ENCODE peak calls at places on chromosomes 6 and 20, in four cellular contexts. One of them, this sample, is unnamed.

GRCh38 chr6:67683960-67684359 is 951.1 kb upstream of the ADGRB3 start:
- DNase-seq in GM12891: no peak
- DNase-seq in GM12878: no peak
- DNase-seq in K562: no peak
- DNase-seq in this sample: peak

GRCh38 chr6:111745186-111745585 is 128.1 kb downstream of the FYN start:
- DNase-seq in GM12891: no peak
- DNase-seq in GM12878: no peak
- DNase-seq in K562: no peak
- DNase-seq in this sample: no peak

GRCh38 chr6:145948328-145948727 is 15.8 kb downstream of the SHPRH start:
- DNase-seq in GM12891: no peak
- DNase-seq in GM12878: no peak
- DNase-seq in K562: no peak
- DNase-seq in this sample: no peak

GRCh38 chr6:934686-935085 is 241.7 kb upstream of the EXOC2 start:
- DNase-seq in GM12891: no peak
- DNase-seq in GM12878: no peak
- DNase-seq in K562: no peak
- DNase-seq in this sample: no peak

GRCh38 chr6:84243240-84243639 is 15.8 kb upstream of the CEP162 start:
- DNase-seq in GM12891: no peak
- DNase-seq in GM12878: no peak
- DNase-seq in K562: no peak
- DNase-seq in this sample: no peak

GRCh38 chr6:140269766-140270165 is 895.3 kb upstream of the CITED2 start:
- DNase-seq in GM12891: no peak
- DNase-seq in GM12878: no peak
- DNase-seq in K562: no peak
- DNase-seq in this sample: no peak

GRCh38 chr20:51534764-51535386 is 7.6 kb downstream of the NFATC2 start:
- DNase-seq in GM12891: no peak
- DNase-seq in GM12878: no peak
- DNase-seq in K562: no peak
- DNase-seq in this sample: no peak

GRCh38 chr6:150659046-150659763 is 59.5 kb downstream of the PLEKHG1 start:
- DNase-seq in GM12891: no peak
- DNase-seq in GM12878: no peak
- DNase-seq in K562: no peak
- DNase-seq in this sample: no peak

GRCh38 chr6:129936329-129937165 is 75.4 kb upstream of the TMEM244 start:
- DNase-seq in GM12891: no peak
- DNase-seq in GM12878: peak
- DNase-seq in K562: peak
- DNase-seq in this sample: peak

GRCh38 chr6:14108571-14109410 is 8.8 kb upstream of the CD83 start:
- DNase-seq in GM12891: no peak
- DNase-seq in GM12878: peak
- DNase-seq in K562: peak
- DNase-seq in this sample: peak

GRCh38 chr6:108667984-108668383 is 107.3 kb downstream of the FOXO3 start:
- DNase-seq in GM12891: no peak
- DNase-seq in GM12878: no peak
- DNase-seq in K562: no peak
- DNase-seq in this sample: no peak

GRCh38 chr6:100382767-100383195 is 81.9 kb downstream of the SIM1 start:
- DNase-seq in GM12891: no peak
- DNase-seq in GM12878: no peak
- DNase-seq in K562: no peak
- DNase-seq in this sample: no peak

GRCh38 chr20:54525906-54526596 is 50.7 kb downstream of the DOK5 start:
- DNase-seq in GM12891: no peak
- DNase-seq in GM12878: no peak
- DNase-seq in K562: no peak
- DNase-seq in this sample: no peak

GRCh38 chr6:16717275-16717942 is 43.9 kb downstream of the ATXN1 start:
- DNase-seq in GM12891: no peak
- DNase-seq in GM12878: no peak
- DNase-seq in K562: no peak
- DNase-seq in this sample: no peak

GRCh38 chr20:4637081-4637797 is 84.5 kb upstream of the PRND start:
- DNase-seq in GM12891: no peak
- DNase-seq in GM12878: no peak
- DNase-seq in K562: no peak
- DNase-seq in this sample: no peak

GRCh38 chr6:139972116-139972515 is 597.7 kb upstream of the CITED2 start:
- DNase-seq in GM12891: no peak
- DNase-seq in GM12878: no peak
- DNase-seq in K562: no peak
- DNase-seq in this sample: no peak

GRCh38 chr6:40946738-40947301 is 92.2 kb downstream of the UNC5CL start:
- DNase-seq in GM12891: no peak
- DNase-seq in GM12878: no peak
- DNase-seq in K562: no peak
- DNase-seq in this sample: no peak

GRCh38 chr20:623704-624103 is 13.6 kb upstream of the TCF15 start:
- DNase-seq in GM12891: no peak
- DNase-seq in GM12878: no peak
- DNase-seq in K562: no peak
- DNase-seq in this sample: no peak

GRCh38 chr20:24608926-24609667 is 139.7 kb downstream of the SYNDIG1 start:
- DNase-seq in GM12891: no peak
- DNase-seq in GM12878: peak
- DNase-seq in K562: no peak
- DNase-seq in this sample: no peak

GRCh38 chr6:113476937-113477839 is 380.0 kb upstream of the MARCKS start:
- DNase-seq in GM12891: no peak
- DNase-seq in GM12878: no peak
- DNase-seq in K562: no peak
- DNase-seq in this sample: no peak

GRCh38 chr20:58439974-58440767 is 51.1 kb downstream of the VAPB start:
- DNase-seq in GM12891: no peak
- DNase-seq in GM12878: no peak
- DNase-seq in K562: no peak
- DNase-seq in this sample: no peak

GRCh38 chr6:7587631-7588100 is 2.3 kb upstream of the SNRNP48 start:
- DNase-seq in GM12891: no peak
- DNase-seq in GM12878: no peak
- DNase-seq in K562: peak
- DNase-seq in this sample: no peak

GRCh38 chr6:44733868-44734267 is 346.4 kb downstream of the CDC5L start:
- DNase-seq in GM12891: no peak
- DNase-seq in GM12878: no peak
- DNase-seq in K562: no peak
- DNase-seq in this sample: no peak

GRCh38 chr20:10316582-10316981 is 98.0 kb downstream of the SNAP25 start:
- DNase-seq in GM12891: no peak
- DNase-seq in GM12878: peak
- DNase-seq in K562: peak
- DNase-seq in this sample: no peak

GRCh38 chr20:9323622-9324021 is 190.8 kb upstream of the LAMP5 start:
- DNase-seq in GM12891: no peak
- DNase-seq in GM12878: no peak
- DNase-seq in K562: no peak
- DNase-seq in this sample: no peak

GRCh38 chr6:31113861-31114539 is 600 bp upstream of the PSORS1C1 start:
- DNase-seq in GM12891: no peak
- DNase-seq in GM12878: no peak
- DNase-seq in K562: no peak
- DNase-seq in this sample: no peak

GRCh38 chr6:169190144-169190584 is 63.5 kb downstream of the THBS2 start:
- DNase-seq in GM12891: no peak
- DNase-seq in GM12878: no peak
- DNase-seq in K562: no peak
- DNase-seq in this sample: no peak

GRCh38 chr6:117448732-117449131 is 23.0 kb upstream of the ROS1 start:
- DNase-seq in GM12891: no peak
- DNase-seq in GM12878: no peak
- DNase-seq in K562: no peak
- DNase-seq in this sample: no peak

GRCh38 chr6:89955364-89955763 is 61.1 kb downstream of the GJA10 start:
- DNase-seq in GM12891: no peak
- DNase-seq in GM12878: no peak
- DNase-seq in K562: no peak
- DNase-seq in this sample: no peak

GRCh38 chr6:13474360-13474759 is 13.0 kb downstream of the GFOD1 start:
- DNase-seq in GM12891: no peak
- DNase-seq in GM12878: no peak
- DNase-seq in K562: no peak
- DNase-seq in this sample: no peak

GRCh38 chr6:155887431-155887830 is 431.8 kb upstream of the NOX3 start:
- DNase-seq in GM12891: no peak
- DNase-seq in GM12878: no peak
- DNase-seq in K562: no peak
- DNase-seq in this sample: no peak

GRCh38 chr20:47330071-47330470 is 26.4 kb downstream of the ZMYND8 start:
- DNase-seq in GM12891: no peak
- DNase-seq in GM12878: no peak
- DNase-seq in K562: no peak
- DNase-seq in this sample: no peak

GRCh38 chr6:15533379-15534044 is 129.3 kb downstream of the DTNBP1 start:
- DNase-seq in GM12891: no peak
- DNase-seq in GM12878: no peak
- DNase-seq in K562: no peak
- DNase-seq in this sample: peak

GRCh38 chr6:109498049-109498448 is 15.0 kb upstream of the ZBTB24 start:
- DNase-seq in GM12891: no peak
- DNase-seq in GM12878: no peak
- DNase-seq in K562: no peak
- DNase-seq in this sample: no peak

GRCh38 chr20:4883051-4883450 is 118.3 kb downstream of the SLC23A2 start:
- DNase-seq in GM12891: no peak
- DNase-seq in GM12878: no peak
- DNase-seq in K562: no peak
- DNase-seq in this sample: no peak

GRCh38 chr6:134938896-134939295 is 11.0 kb downstream of the ALDH8A1 start:
- DNase-seq in GM12891: peak
- DNase-seq in GM12878: peak
- DNase-seq in K562: no peak
- DNase-seq in this sample: no peak

GRCh38 chr6:16488813-16489212 is 250.4 kb downstream of the GMPR start:
- DNase-seq in GM12891: no peak
- DNase-seq in GM12878: no peak
- DNase-seq in K562: no peak
- DNase-seq in this sample: no peak

GRCh38 chr20:45350217-45350616 is 2.0 kb upstream of the SDC4 start:
- DNase-seq in GM12891: no peak
- DNase-seq in GM12878: no peak
- DNase-seq in K562: no peak
- DNase-seq in this sample: no peak

GRCh38 chr20:63321148-63321831 is 28.3 kb downstream of the COL20A1 start:
- DNase-seq in GM12891: no peak
- DNase-seq in GM12878: no peak
- DNase-seq in K562: no peak
- DNase-seq in this sample: no peak
- TF ChIP-seq SPI1 in GM12891: no peak
- TF ChIP-seq SPI1 in GM12878: no peak
- TF ChIP-seq SPI1 in K562: no peak
- TF ChIP-seq SPI1 in this sample: no peak

DNA sequence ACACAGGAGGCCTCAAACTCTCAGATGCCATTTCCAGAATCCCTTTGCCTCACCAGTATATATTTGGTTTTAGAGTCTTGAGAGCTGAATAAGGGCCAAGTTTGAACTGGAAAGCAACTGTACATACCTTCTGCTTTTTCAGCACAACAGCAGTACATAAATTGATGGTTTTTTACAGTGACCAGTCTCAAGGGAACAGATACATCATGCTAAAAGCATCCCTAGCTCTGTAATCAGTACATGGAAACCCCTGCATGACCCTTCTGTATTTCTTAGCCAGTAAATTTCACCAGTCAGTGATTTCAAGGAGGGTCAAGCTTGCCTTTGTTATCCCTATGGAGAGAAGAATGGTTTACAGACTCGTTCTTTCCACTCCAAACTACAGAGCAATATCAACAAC is 40.6 kb upstream of the ECHDC1 start:
- DNase-seq in GM12891: no peak
- DNase-seq in GM12878: no peak
- DNase-seq in K562: no peak
- DNase-seq in this sample: no peak
- TF ChIP-seq SPI1 in GM12891: no peak
- TF ChIP-seq SPI1 in GM12878: no peak
- TF ChIP-seq SPI1 in K562: no peak
- TF ChIP-seq SPI1 in this sample: no peak

GRCh38 chr6:35663447-35664235 is 25.1 kb downstream of the FKBP5 start:
- DNase-seq in GM12891: peak
- DNase-seq in GM12878: no peak
- DNase-seq in K562: no peak
- DNase-seq in this sample: no peak
- TF ChIP-seq SPI1 in GM12891: no peak
- TF ChIP-seq SPI1 in GM12878: no peak
- TF ChIP-seq SPI1 in K562: no peak
- TF ChIP-seq SPI1 in this sample: no peak

GRCh38 chr20:56987992-56988391 is 278.4 kb downstream of the BMP7 start:
- DNase-seq in GM12891: no peak
- DNase-seq in GM12878: no peak
- DNase-seq in K562: peak
- DNase-seq in this sample: no peak
- TF ChIP-seq SPI1 in GM12891: no peak
- TF ChIP-seq SPI1 in GM12878: no peak
- TF ChIP-seq SPI1 in K562: no peak
- TF ChIP-seq SPI1 in this sample: no peak

GRCh38 chr6:167796668-167797031 is 30.1 kb upstream of the AFDN start:
- DNase-seq in GM12891: no peak
- DNase-seq in GM12878: no peak
- DNase-seq in K562: no peak
- DNase-seq in this sample: no peak
- TF ChIP-seq SPI1 in GM12891: no peak
- TF ChIP-seq SPI1 in GM12878: no peak
- TF ChIP-seq SPI1 in K562: no peak
- TF ChIP-seq SPI1 in this sample: no peak

This sample was measured in HL-60.